ENCODE peak calls at places on chromosomes 1 and 21, in eight cellular contexts. P is omental fat pad, U is GM13977, Q is body of pancreas, S is AG04449, V is thoracic aorta, O is endodermal cell, N is fibroblast of mammary gland. B is an unnamed sample.

GRCh38 chr1:110176299-110176956 is 26.1 kb downstream of the SLC6A17 start:
- DNase-seq in S (no peak), U (no peak), V (no peak), Q (peak; percentile 63), P (no peak), N (no peak), O (no peak), B (no peak)

GRCh38 chr1:7267493-7267892 is 482.2 kb downstream of the CAMTA1 start:
- DNase-seq in S (no peak), O (peak; percentile 33), Q (no peak), N (peak; percentile 80), V (no peak), U (no peak), P (no peak), B (no peak)

GRCh38 chr1:234724517-234725176 is 114.7 kb upstream of the IRF2BP2 start:
- DNase-seq in P (no peak), S (no peak), U (peak; percentile 58), V (peak; percentile 49), O (peak; percentile 76), N (no peak), Q (peak; percentile 85), B (no peak)

GRCh38 chr21:32448803-32449594 is 36.5 kb downstream of the EVA1C start:
- DNase-seq in S (peak; percentile 28), N (peak; percentile 42), V (no peak), Q (no peak), U (no peak), O (no peak), P (no peak), B (no peak)

GRCh38 chr21:43734131-43734634 is 15.3 kb downstream of the PDXK start:
- DNase-seq in Q (peak; percentile 82), P (no peak), O (no peak), N (no peak), U (no peak), V (no peak), S (no peak), B (no peak)

GRCh38 chr21:44574457-44575306 is 1.2 kb downstream of the KRTAP10-4 start:
- DNase-seq in N (no peak), Q (no peak), V (no peak), U (no peak), P (no peak), S (no peak), O (no peak), B (no peak)

GRCh38 chr1:162228586-162228985 is 148.1 kb downstream of the SPATA46 start:
- DNase-seq in O (no peak), S (no peak), N (no peak), U (no peak), P (no peak), V (no peak), Q (peak; percentile 8), B (no peak)

GRCh38 chr1:225412803-225413338 is 15.0 kb downstream of the LBR start:
- DNase-seq in P (no peak), N (no peak), Q (peak; percentile 84), S (no peak), O (no peak), V (no peak), U (no peak), B (no peak)

DNA sequence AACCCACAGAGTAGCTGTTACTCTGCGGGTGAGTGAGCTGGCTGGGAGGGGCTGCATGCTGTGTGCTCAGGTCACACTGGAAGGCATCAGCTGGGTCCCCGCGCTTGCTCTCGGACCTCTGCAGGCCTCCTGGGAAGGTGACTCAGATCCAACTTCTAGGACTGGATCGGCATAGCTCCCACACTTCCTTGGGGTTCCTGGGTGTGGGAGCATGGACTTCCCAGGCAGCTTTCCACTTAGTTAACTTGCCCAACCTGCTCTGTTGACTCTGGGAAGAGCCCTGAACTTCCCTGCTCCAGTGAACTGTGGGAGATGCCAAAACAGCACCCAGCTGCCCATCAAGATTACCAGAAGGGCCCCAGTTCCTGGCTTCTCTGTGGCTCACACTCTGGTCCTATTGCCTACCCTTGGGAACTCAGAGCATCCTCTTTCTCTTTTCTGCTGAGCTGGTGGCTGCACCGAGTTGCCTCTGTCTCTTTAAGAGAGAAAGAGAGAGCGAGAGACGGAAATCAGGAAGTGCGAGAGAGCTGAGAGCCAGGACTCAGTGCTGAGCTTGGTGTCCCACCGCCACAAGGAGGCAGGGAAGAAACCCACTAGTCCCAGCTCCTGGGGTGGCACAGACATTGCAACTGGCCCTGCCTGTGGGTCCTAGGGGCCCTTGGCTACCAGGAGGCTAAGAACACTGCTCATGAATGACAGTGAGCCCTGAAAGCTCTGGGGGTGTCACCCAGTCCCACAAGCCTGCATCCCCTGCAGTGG is at the start of gene IKBKE:
- DNase-seq in V (no peak), U (peak; percentile 80), P (no peak), S (no peak), Q (peak; percentile 68), N (peak; percentile 69), O (peak; percentile 88), B (no peak)
- TF ChIP-seq CTCF in V (peak; percentile 41), U (peak; percentile 22), P (no peak), S (peak; percentile 54), Q (peak; percentile 55), N (peak; percentile 33), O (peak; percentile 61), B (peak; percentile 53)

GRCh38 chr1:94537254-94537653 is 4.3 kb downstream of the F3 start:
- DNase-seq in O (no peak), N (no peak), S (no peak), P (no peak), V (no peak), U (no peak), Q (no peak), B (no peak)

GRCh38 chr1:94539496-94539895 is 2.1 kb downstream of the F3 start:
- DNase-seq in Q (no peak), P (no peak), N (peak; percentile 62), U (no peak), V (no peak), O (no peak), S (no peak), B (no peak)

GRCh38 chr1:94540440-94541174 is 952 bp downstream of the F3 start:
- DNase-seq in P (no peak), Q (peak; percentile 38), V (no peak), S (no peak), O (no peak), U (no peak), N (no peak), B (no peak)

GRCh38 chr1:94535879-94536278 is 5.7 kb downstream of the F3 start:
- DNase-seq in U (no peak), O (no peak), S (no peak), P (no peak), V (no peak), Q (no peak), N (no peak), B (no peak)

DNA sequence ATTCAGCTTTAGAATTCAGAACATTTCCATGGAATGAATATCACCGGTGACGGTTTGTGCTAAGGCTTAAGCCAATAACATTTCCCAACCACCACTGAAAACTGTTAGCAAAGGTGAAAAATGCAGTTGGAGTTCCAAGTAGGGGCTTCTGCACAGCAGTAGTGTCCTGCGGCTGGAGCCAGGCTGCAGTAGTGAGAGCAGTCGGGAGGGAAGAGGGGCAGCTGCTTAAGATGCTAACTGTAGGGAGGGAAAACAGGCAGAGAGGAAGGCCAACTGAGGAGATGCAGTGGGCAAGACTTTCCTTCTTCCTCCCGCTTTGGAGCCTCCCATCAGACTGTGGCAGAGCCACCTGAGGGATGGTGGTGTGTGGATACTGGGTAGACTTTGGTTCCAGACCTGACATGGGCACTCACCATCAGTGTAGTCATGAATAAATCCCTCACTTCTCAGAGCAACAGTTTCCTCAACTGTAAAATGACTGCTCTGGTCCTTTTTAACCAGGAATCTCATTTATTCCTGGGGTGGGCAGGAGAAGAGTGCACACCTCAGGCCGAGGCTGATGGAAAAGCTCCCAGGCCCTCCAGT is 3.2 kb downstream of the F3 start:
- DNase-seq in S (no peak), U (no peak), O (no peak), N (no peak), V (no peak), Q (no peak), P (no peak), B (no peak)
- TF ChIP-seq CTCF in S (no peak), U (no peak), O (peak; percentile 57), N (peak; percentile 12), V (no peak), Q (no peak), P (no peak), B (no peak)

DNA sequence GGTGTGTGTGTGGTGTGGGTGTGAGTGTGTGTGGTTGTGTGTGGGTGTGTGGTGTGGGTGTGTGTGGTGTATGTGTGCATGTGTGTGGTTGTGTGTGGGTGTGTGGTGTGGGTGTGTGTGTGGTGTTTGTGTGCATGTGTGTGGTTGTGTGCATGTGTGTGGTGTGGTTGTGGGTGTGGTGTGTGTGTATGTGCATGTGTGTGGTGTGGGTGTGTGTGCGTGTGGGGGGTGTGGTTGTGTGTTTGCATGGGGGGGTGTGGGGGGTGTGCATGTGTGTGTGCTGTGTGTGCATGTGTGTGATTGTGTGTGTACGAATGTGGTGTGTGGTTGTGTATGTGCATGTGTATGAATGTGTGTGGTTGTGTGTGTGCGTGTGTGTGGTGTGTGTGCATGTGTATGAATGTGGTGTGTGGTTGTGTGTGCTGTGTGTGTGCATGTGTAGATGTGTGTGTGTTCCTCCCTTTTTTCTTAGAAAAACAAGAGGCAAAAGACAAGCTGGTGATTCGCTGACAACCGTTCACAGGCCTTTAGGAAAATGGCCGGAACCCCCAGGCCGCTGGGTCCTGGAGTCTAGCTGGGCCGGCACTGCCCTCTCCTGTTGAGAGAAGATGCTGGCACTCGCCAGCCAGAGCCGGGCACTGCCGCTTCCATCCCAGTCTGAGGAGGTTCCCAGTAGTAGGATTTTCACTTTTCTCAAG is 44.6 kb upstream of the ARHGEF16 start:
- DNase-seq in O (peak; percentile 66), U (no peak), P (no peak), V (no peak), N (peak; percentile 47), Q (peak; percentile 67), S (peak; percentile 4), B (no peak)
- TF ChIP-seq CTCF in O (peak; percentile 62), U (no peak), P (no peak), V (peak; percentile 84), N (peak; percentile 54), Q (peak; percentile 47), S (peak; percentile 69), B (peak; percentile 76)

GRCh38 chr1:117970251-117970650 is 40.7 kb downstream of the WDR3 start:
- DNase-seq in N (no peak), V (no peak), P (no peak), O (no peak), S (no peak), Q (no peak), U (no peak), B (no peak)

GRCh38 chr1:117964290-117965038 is 34.9 kb downstream of the WDR3 start:
- DNase-seq in N (peak; percentile 21), P (no peak), S (no peak), V (no peak), Q (no peak), O (no peak), U (no peak), B (no peak)

GRCh38 chr1:117971777-117972176 is 42.2 kb downstream of the WDR3 start:
- DNase-seq in U (no peak), S (no peak), Q (no peak), O (no peak), V (no peak), P (no peak), N (no peak), B (no peak)

GRCh38 chr1:117967900-117968299 is 38.4 kb downstream of the WDR3 start:
- DNase-seq in S (no peak), U (no peak), Q (no peak), O (no peak), V (no peak), N (peak; percentile 25), P (no peak), B (no peak)

DNA sequence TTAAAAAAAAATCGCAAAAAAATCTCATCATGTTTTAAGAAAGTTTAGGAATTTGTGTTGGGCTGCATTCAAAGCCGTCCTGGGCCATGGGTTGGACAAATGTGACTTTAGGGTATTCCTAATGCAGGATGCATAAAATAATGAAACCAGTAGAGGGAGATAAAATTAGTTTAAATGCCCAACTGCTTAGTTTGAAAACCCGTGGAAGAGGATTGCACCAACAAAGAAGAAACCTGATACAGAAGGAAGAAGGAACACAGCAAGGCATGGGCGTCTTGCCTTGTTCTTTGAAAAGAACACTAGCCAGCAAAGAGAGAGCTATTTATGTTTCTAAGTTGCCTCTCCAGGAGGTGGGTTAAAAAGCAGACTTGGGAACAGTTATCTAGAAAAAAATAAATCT is 37.9 kb downstream of the WDR3 start:
- DNase-seq in O (no peak), V (no peak), S (peak; percentile 24), U (no peak), Q (no peak), P (no peak), N (peak; percentile 61), B (no peak)
- TF ChIP-seq CTCF in O (peak; percentile 35), V (no peak), S (peak; percentile 15), U (no peak), Q (no peak), P (no peak), N (peak; percentile 39), B (peak; percentile 60)